ENCODE peak calls at places on chromosome 7, in nine cellular contexts. I is cardiac muscle cell, K is OCI-LY7, L is fibroblast of lung, H is MM.1S, B is right lobe of liver, Z is GM12865, T is lung, G is endodermal cell. X is an unnamed sample.

GRCh38 chr7:33905389-33906032 is at the start of gene BMPER:
- DNase-seq in I (peak), K (no peak), L (peak), H (peak), B (peak), Z (no peak), T (no peak), G (peak), X (no peak)

GRCh38 chr7:37432240-37432917 is 16.3 kb downstream of the ELMO1 start:
- DNase-seq in I (no peak), K (no peak), L (no peak), H (no peak), B (no peak), Z (no peak), T (no peak), G (no peak), X (no peak)

GRCh38 chr7:83908526-83908925 is 259.6 kb upstream of the SEMA3E start:
- DNase-seq in I (no peak), K (no peak), L (no peak), H (no peak), B (no peak), Z (no peak), T (no peak), G (no peak), X (no peak)

GRCh38 chr7:159196584-159196983 is 51.9 kb upstream of the VIPR2 start:
- DNase-seq in I (no peak), K (no peak), L (no peak), H (no peak), B (no peak), Z (no peak), T (no peak), G (no peak), X (no peak)

GRCh38 chr7:70135656-70136055 is 537.4 kb downstream of the AUTS2 start:
- DNase-seq in I (no peak), K (no peak), L (no peak), H (no peak), B (no peak), Z (no peak), T (no peak), G (no peak), X (no peak)

GRCh38 chr7:30378275-30378674 is 93.9 kb downstream of the ZNRF2 start:
- DNase-seq in I (no peak), K (no peak), L (no peak), H (no peak), B (no peak), Z (no peak), T (no peak), G (no peak), X (no peak)

GRCh38 chr7:17434191-17434590 is 135.7 kb downstream of the AHR start:
- DNase-seq in I (no peak), K (no peak), L (no peak), H (no peak), B (no peak), Z (no peak), T (no peak), G (no peak), X (no peak)

GRCh38 chr7:100219271-100219737 is 445 bp upstream of the PVRIG start:
- DNase-seq in I (no peak), K (peak), L (no peak), H (no peak), B (no peak), Z (no peak), T (no peak), G (no peak), X (no peak)

GRCh38 chr7:130009848-130010688 is 41.1 kb downstream of the ZC3HC1 start:
- DNase-seq in I (no peak), K (no peak), L (peak), H (peak), B (no peak), Z (peak), T (no peak), G (peak), X (no peak)

GRCh38 chr7:109101332-109101731 is 531.7 kb downstream of the DNAJB9 start:
- DNase-seq in I (no peak), K (no peak), L (no peak), H (no peak), B (no peak), Z (no peak), T (no peak), G (no peak), X (no peak)

GRCh38 chr7:16083931-16084330 is 337.4 kb downstream of the CRPPA start:
- DNase-seq in I (no peak), K (no peak), L (peak), H (no peak), B (no peak), Z (no peak), T (no peak), G (no peak), X (no peak)
- H3K4me3 ChIP-seq in I (no peak), K (no peak), L (no peak), H (no peak), B (no peak), Z (no peak), T (no peak), G (no peak), X (no peak)

GRCh38 chr7:116583653-116584052 is 58.8 kb downstream of the CAV1 start:
- DNase-seq in I (no peak), K (peak), L (no peak), H (peak), B (no peak), Z (peak), T (no peak), G (no peak), X (no peak)
- TF ChIP-seq CTCF in I (no peak), K (peak), L (no peak), H (peak), B (no peak), Z (peak), T (no peak), G (no peak), X (no peak)

GRCh38 chr7:80028717-80029116 is 105.9 kb upstream of the GNAI1 start:
- DNase-seq in I (no peak), K (no peak), L (no peak), H (no peak), B (no peak), Z (no peak), T (no peak), G (no peak), X (no peak)

GRCh38 chr7:80027616-80028173 is 106.9 kb upstream of the GNAI1 start:
- DNase-seq in I (no peak), K (no peak), L (peak), H (no peak), B (no peak), Z (no peak), T (no peak), G (no peak), X (no peak)
- H3K4me3 ChIP-seq in I (no peak), K (no peak), L (no peak), H (no peak), B (no peak), Z (no peak), T (no peak), G (no peak), X (no peak)

GRCh38 chr7:69062020-69062760 is 536.1 kb upstream of the AUTS2 start:
- DNase-seq in I (no peak), K (no peak), L (peak), H (no peak), B (no peak), Z (peak), T (no peak), G (no peak), X (peak)

GRCh38 chr7:69070476-69070875 is 527.8 kb upstream of the AUTS2 start:
- DNase-seq in I (no peak), K (no peak), L (no peak), H (no peak), B (no peak), Z (no peak), T (no peak), G (no peak), X (no peak)

GRCh38 chr7:69067397-69067796 is 530.9 kb upstream of the AUTS2 start:
- DNase-seq in I (peak), K (peak), L (peak), H (no peak), B (peak), Z (peak), T (no peak), G (peak), X (no peak)
- TF ChIP-seq CTCF in I (peak), K (peak), L (no peak), H (peak), B (peak), Z (peak), T (no peak), G (peak), X (no peak)

DNA sequence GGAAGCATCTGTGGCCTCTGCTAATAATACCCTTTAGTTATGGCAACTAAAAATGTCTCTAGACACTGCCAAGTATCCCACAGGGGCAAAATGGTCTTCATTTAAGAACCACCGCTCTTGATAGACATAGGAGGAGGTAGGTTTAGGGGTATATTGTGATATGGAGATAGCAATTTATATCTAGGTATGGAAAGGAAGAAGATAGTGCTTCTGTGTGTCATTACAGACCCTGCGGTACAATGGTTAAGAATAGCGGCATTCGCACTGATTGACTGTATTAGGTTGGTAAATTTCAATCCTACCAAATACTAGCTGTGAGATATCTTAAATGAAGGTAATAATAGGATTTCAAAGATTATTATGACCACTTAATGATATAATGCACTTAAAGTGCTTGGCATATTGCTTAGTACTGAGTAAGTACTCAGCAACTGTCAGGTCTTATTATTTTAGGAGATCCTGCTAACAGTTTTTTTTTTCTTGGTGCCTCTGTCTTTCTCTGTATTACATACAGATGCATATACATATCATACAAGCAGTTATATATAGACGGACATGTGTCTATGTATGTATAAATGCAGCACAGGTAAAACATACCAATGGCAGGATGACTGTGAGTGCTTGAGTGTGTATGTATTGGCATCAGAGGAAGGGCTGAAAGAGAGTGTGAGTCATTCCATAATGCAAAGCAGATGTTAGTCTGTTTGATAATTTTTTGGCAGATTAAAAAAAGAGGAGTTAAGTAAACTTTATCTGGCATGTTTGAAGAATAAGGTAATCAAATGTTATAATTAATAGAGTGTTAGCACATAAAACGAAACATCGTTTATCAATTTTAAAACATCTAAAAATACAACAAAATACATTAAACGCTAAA is 50.0 kb upstream of the ITGB8 start:
- DNase-seq in I (no peak), K (no peak), L (peak), H (no peak), B (no peak), Z (no peak), T (no peak), G (no peak), X (peak)
- H3K4me3 ChIP-seq in I (no peak), K (no peak), L (no peak), H (no peak), B (no peak), Z (no peak), T (no peak), G (no peak), X (no peak)

GRCh38 chr7:134357486-134357885 is 40.8 kb upstream of the SLC35B4 start:
- DNase-seq in I (no peak), K (peak), L (no peak), H (no peak), B (no peak), Z (no peak), T (no peak), G (no peak), X (no peak)
- TF ChIP-seq CTCF in I (no peak), K (no peak), L (no peak), H (peak), B (no peak), Z (no peak), T (no peak), G (peak), X (no peak)

X was measured in astrocyte of the cerebellum.